ENCODE peak calls at places on chromosomes 6 and 20, in five cellular contexts. Y is astrocyte of the spinal cord, P is ascending aorta, G is psoas muscle, O is cardiac fibroblast. M is an unnamed sample.

GRCh38 chr20:45268531-45268930 is 14.2 kb upstream of the SLPI start:
- DNase-seq in Y (no peak), P (no peak), G (no peak), O (no peak), M (no peak)

GRCh38 chr6:29553268-29554057 is 6.1 kb downstream of the UBD start:
- DNase-seq in Y (peak), P (no peak), G (peak), O (peak), M (no peak)

GRCh38 chr20:20489623-20490341 is 121.9 kb downstream of the INSM1 start:
- DNase-seq in Y (peak), P (no peak), G (no peak), O (no peak), M (no peak)

GRCh38 chr6:131532476-131533108 is 40.4 kb upstream of the ARG1 start:
- DNase-seq in Y (no peak), P (no peak), G (no peak), O (peak), M (no peak)

GRCh38 chr6:80480478-80481157 is 374.1 kb downstream of the BCKDHB start:
- DNase-seq in Y (no peak), P (no peak), G (no peak), O (no peak), M (no peak)

GRCh38 chr6:43142101-43142500 is 29.0 kb upstream of the SRF start:
- DNase-seq in Y (no peak), P (no peak), G (no peak), O (no peak), M (no peak)

GRCh38 chr6:168035098-168035660 is 37.7 kb downstream of the KIF25 start:
- DNase-seq in Y (peak), P (peak), G (peak), O (peak), M (no peak)

GRCh38 chr6:154829970-154830369 is 96.8 kb downstream of the SCAF8 start:
- DNase-seq in Y (no peak), P (no peak), G (no peak), O (no peak), M (no peak)

GRCh38 chr6:118579786-118580185 is 31.7 kb downstream of the PLN start:
- DNase-seq in Y (no peak), P (no peak), G (no peak), O (no peak), M (no peak)

GRCh38 chr6:37741757-37742400 is 44.2 kb upstream of the MDGA1 start:
- DNase-seq in Y (no peak), P (no peak), G (no peak), O (peak), M (no peak)

GRCh38 chr6:90194371-90194841 is 102.2 kb downstream of the BACH2 start:
- DNase-seq in Y (peak), P (no peak), G (no peak), O (peak), M (no peak)

GRCh38 chr20:24776755-24777271 is 172.3 kb upstream of the CST7 start:
- DNase-seq in Y (no peak), P (peak), G (no peak), O (no peak), M (no peak)

GRCh38 chr6:53216301-53216700 is 67.7 kb upstream of the GCM1 start:
- DNase-seq in Y (no peak), P (no peak), G (no peak), O (no peak), M (no peak)

GRCh38 chr6:36613200-36613995 is 19.2 kb downstream of the SRSF3 start:
- DNase-seq in Y (no peak), P (peak), G (no peak), O (no peak), M (no peak)

GRCh38 chr6:33589723-33590530 is 9.9 kb upstream of the BAK1 start:
- DNase-seq in Y (peak), P (no peak), G (peak), O (peak), M (peak)

GRCh38 chr6:90121982-90122381 is 174.7 kb downstream of the BACH2 start:
- DNase-seq in Y (no peak), P (peak), G (peak), O (peak), M (peak)

GRCh38 chr6:74857157-74857556 is 348.7 kb downstream of the COL12A1 start:
- DNase-seq in Y (no peak), P (no peak), G (no peak), O (no peak), M (no peak)

GRCh38 chr6:87630746-87631145 is 40.8 kb downstream of the ORC3 start:
- DNase-seq in Y (no peak), P (no peak), G (no peak), O (no peak), M (no peak)

GRCh38 chr20:19817017-19817416 is 59.0 kb downstream of the RIN2 start:
- DNase-seq in Y (peak), P (no peak), G (no peak), O (peak), M (no peak)

GRCh38 chr6:52990342-52990741 is 4.7 kb downstream of the GSTA4 start:
- DNase-seq in Y (peak), P (no peak), G (no peak), O (peak), M (no peak)

GRCh38 chr20:62030834-62031434 is 34.7 kb downstream of the TAF4 start:
- DNase-seq in Y (no peak), P (no peak), G (no peak), O (no peak), M (no peak)

GRCh38 chr6:43405354-43405753 is 22.0 kb upstream of the ABCC10 start:
- DNase-seq in Y (no peak), P (no peak), G (no peak), O (peak), M (no peak)

GRCh38 chr6:30844118-30844535 is 40.2 kb upstream of the DDR1 start:
- DNase-seq in Y (no peak), P (no peak), G (no peak), O (no peak), M (no peak)

GRCh38 chr6:74932214-74932923 is 273.5 kb downstream of the COL12A1 start:
- DNase-seq in Y (no peak), P (no peak), G (no peak), O (no peak), M (no peak)

GRCh38 chr6:110456694-110457093 is 19.7 kb downstream of the SLC22A16 start:
- DNase-seq in Y (no peak), P (no peak), G (no peak), O (no peak), M (no peak)

GRCh38 chr6:144411506-144412165 is 126.5 kb downstream of the UTRN start:
- DNase-seq in Y (no peak), P (no peak), G (no peak), O (peak), M (no peak)

DNA sequence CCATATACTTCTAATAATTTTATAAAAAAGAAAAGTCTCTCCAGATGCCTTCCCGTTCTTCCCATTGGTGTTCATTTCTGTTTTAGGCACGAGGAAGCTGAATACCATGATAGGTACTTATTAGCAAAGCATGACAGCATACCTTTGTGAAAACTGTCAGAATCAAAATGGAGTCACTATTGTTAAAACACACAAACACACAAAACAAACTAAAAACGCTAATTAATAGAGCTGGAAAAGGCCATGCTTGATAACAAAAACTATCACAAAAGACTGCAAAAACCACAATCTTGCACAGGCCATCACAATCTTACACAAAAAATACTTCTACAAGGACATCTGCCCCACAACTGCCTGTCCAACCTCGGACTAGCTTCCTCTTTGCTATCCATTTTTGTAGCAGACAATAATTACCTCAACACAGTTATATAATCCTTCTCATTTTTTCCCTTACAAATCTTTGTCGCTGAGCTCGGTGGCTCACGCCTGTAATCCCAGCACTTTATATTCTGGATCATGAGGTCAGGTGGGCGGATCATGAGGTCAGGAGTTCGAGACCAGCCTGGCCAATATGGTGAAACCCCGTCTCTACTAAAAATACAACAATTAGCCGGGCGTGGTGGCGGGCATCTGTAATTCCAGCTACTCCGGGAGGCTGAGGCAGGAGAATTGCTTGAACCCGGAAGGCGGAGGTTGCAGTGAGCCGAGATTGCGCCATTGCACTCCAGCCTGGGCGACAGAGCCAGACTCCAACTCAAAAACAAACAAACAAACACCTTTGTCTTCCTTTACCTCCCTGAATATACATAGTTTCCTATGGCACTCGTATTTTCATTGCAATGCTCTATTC is 3.2 kb upstream of the ABT1 start:
- DNase-seq in Y (no peak), P (no peak), G (no peak), O (no peak), M (no peak)
- H3K4me3 ChIP-seq in Y (no peak), P (no peak), G (no peak), O (no peak), M (no peak)

GRCh38 chr6:35215665-35216411 is 2.1 kb downstream of the SCUBE3 start:
- DNase-seq in Y (no peak), P (no peak), G (no peak), O (no peak), M (no peak)

GRCh38 chr6:35214869-35215664 is 1.3 kb downstream of the SCUBE3 start:
- DNase-seq in Y (no peak), P (no peak), G (no peak), O (no peak), M (no peak)

GRCh38 chr6:35216412-35216732 is 2.6 kb downstream of the SCUBE3 start:
- DNase-seq in Y (no peak), P (no peak), G (no peak), O (no peak), M (no peak)

GRCh38 chr6:35213824-35214756 is at the start of gene SCUBE3:
- DNase-seq in Y (peak), P (no peak), G (peak), O (peak), M (no peak)

GRCh38 chr6:35213161-35213823 is 464 bp upstream of the SCUBE3 start:
- DNase-seq in Y (no peak), P (no peak), G (no peak), O (no peak), M (no peak)
- H3K4me3 ChIP-seq in Y (peak), P (peak), G (peak), O (peak), M (peak)

DNA sequence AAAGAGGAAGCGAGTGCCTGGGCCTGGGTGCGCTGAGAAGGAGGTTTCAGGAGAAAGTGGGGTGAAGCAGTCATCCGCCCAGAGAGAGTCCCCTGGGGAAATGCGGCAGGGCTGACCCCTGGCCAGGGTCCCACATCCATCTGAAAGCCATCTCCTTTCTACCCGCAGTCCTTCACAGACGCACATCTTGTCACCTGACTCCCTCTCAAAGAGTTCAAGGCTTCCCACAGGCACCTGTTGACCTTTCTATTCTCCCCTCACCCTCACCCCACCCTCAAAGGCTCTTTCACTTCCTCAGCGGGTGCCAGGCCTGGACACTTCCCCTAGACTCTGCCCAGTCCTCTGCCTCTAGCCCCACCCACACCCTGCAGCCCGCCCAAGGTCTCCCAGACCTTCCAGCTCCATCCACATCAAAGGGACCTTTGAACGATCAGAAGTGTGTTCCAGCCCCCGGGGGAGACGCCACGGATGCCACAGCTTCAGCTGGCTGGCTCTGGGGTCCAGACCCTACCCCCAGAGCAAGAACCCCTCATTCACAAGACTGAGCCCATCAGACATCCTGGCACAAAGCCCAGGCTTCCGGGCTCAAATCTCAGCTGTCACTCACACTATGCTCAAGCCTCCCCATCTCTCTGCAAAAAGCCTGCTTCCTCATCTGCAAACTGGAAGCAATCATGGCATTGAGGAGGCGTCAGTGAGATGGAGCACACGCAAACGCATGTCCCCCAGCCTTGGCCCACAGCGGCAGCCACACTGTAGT is 2.1 kb downstream of the CTSZ start:
- DNase-seq in Y (no peak), P (peak), G (peak), O (no peak), M (no peak)
- H3K4me3 ChIP-seq in Y (peak), P (peak), G (peak), O (no peak), M (peak)

GRCh38 chr20:59402697-59403096 is 102.3 kb downstream of the EDN3 start:
- DNase-seq in Y (no peak), P (no peak), G (no peak), O (no peak), M (no peak)
- H3K4me3 ChIP-seq in Y (no peak), P (no peak), G (no peak), O (no peak), M (no peak)

DNA sequence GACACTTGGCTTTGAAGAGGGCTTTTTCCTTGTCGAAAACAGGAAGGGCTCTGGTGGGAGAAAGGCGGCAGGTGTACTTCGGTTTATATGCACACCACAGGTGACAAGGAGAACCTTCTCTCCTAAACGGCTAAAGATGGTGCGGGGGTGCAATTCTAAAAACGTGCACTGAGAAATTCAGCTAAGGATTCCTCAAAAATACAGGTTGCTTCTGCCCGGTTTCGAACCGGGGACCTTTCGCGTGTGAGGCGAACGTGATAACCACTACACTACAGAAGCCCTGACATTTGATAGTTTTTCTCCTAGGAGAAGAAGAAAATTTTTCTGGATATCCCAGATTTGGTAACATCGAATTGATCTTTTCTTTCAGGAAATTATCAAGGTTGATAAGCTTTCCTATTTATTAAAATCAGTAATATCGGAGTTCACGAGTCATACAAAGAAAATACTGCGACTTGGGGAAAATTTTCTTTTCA is 32.0 kb downstream of the POM121L2 start:
- DNase-seq in Y (peak), P (no peak), G (no peak), O (peak), M (no peak)
- H3K4me3 ChIP-seq in Y (peak), P (no peak), G (no peak), O (peak), M (no peak)

GRCh38 chr6:73655341-73655917 is 1.6 kb upstream of the SLC17A5 start:
- DNase-seq in Y (no peak), P (no peak), G (no peak), O (no peak), M (no peak)
- H3K4me3 ChIP-seq in Y (no peak), P (no peak), G (peak), O (no peak), M (no peak)

DNA sequence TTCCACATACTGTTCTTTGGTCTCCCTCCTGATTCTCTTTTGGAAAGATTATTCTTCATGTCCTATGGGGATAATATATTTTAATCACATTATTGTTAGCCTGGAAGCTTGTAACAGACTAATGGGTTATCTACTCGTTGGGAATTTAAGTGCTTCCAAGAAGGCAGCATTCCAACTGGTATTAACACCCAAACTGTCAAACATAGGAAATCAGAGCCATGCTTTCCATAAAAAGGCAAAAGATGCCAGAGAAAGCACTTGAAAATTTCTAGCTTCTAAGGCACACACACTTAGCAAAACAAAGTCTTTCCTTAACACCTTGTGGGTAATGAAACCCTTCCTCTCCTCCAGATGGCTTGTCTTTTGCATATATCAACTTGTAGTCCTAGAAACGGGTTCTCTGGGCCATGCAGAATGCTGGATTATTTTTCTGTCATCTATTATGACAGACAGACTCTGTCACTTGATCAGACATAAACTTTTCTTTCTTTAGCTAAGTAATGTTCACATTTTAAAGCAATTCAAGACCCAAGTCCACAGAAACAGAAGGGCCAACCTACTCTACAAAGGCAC is 41.5 kb downstream of the B4GALT5 start:
- DNase-seq in Y (no peak), P (no peak), G (no peak), O (no peak), M (no peak)
- H3K4me3 ChIP-seq in Y (no peak), P (no peak), G (no peak), O (no peak), M (no peak)

GRCh38 chr6:14727494-14728395 is 518.1 kb upstream of the JARID2 start:
- DNase-seq in Y (no peak), P (no peak), G (no peak), O (no peak), M (no peak)

GRCh38 chr6:14731638-14732037 is 514.2 kb upstream of the JARID2 start:
- DNase-seq in Y (no peak), P (no peak), G (no peak), O (no peak), M (no peak)

GRCh38 chr6:14728396-14729024 is 517.4 kb upstream of the JARID2 start:
- DNase-seq in Y (no peak), P (no peak), G (no peak), O (peak), M (no peak)

GRCh38 chr6:14730654-14731053 is 515.2 kb upstream of the JARID2 start:
- DNase-seq in Y (no peak), P (peak), G (no peak), O (no peak), M (no peak)

GRCh38 chr6:14729186-14729871 is 516.5 kb upstream of the JARID2 start:
- DNase-seq in Y (no peak), P (no peak), G (no peak), O (no peak), M (no peak)
- H3K4me3 ChIP-seq in Y (no peak), P (no peak), G (no peak), O (no peak), M (no peak)